ENCODE peak calls at places on chromosomes 4 and X, in ten cellular contexts. G is colonic mucosa, U is lower lobe of right lung, A is astrocyte, E is cardiac muscle cell, V is IMR-90, H is MM.1S, Y is left lung, P is psoas muscle, T is suprapubic skin. L is an unnamed sample.

GRCh38 chr4:8035371-8035780 is 95.7 kb upstream of the AFAP1 start:
- DNase-seq in Y (no peak), P (no peak), G (no peak), T (no peak), U (no peak), H (peak), A (peak), E (no peak), V (peak), L (no peak)

GRCh38 chr4:105909699-105910340 is 14.5 kb downstream of the NPNT start:
- DNase-seq in H (no peak), Y (no peak), G (peak), E (peak), U (no peak), P (no peak), V (peak), T (no peak), A (no peak), L (no peak)

GRCh38 chrX:10741003-10741402 is 120.6 kb upstream of the MID1 start:
- DNase-seq in E (no peak), U (no peak), P (no peak), Y (no peak), V (no peak), H (no peak), T (no peak), G (no peak), A (no peak), L (no peak)

GRCh38 chr4:41819621-41820020 is 71.1 kb upstream of the PHOX2B start:
- DNase-seq in V (no peak), Y (no peak), G (no peak), H (no peak), E (no peak), A (no peak), P (no peak), U (no peak), T (no peak), L (no peak)

GRCh38 chrX:107686792-107687191 is 58.5 kb downstream of the PRPS1 start:
- DNase-seq in E (no peak), V (peak), P (no peak), A (no peak), H (no peak), G (no peak), U (no peak), Y (no peak), T (no peak), L (no peak)

GRCh38 chrX:146481735-146482134 is 327.8 kb upstream of the CXorf51B start:
- DNase-seq in P (no peak), Y (no peak), A (no peak), T (no peak), E (no peak), U (no peak), V (no peak), G (no peak), H (no peak), L (no peak)

GRCh38 chrX:154091678-154092077 is 5.8 kb downstream of the MECP2 start:
- DNase-seq in H (no peak), G (no peak), T (no peak), U (peak), A (no peak), E (peak), Y (no peak), V (no peak), P (no peak), L (no peak)

GRCh38 chrX:20637351-20637750 is 370.6 kb upstream of the RPS6KA3 start:
- DNase-seq in G (no peak), T (no peak), V (no peak), U (no peak), Y (no peak), A (peak), H (no peak), P (no peak), E (no peak), L (no peak)

GRCh38 chrX:43973249-43973672 is at the start of gene NDP:
- DNase-seq in H (no peak), Y (no peak), E (peak), A (no peak), G (no peak), U (no peak), T (no peak), P (no peak), V (no peak), L (no peak)

GRCh38 chr4:155954118-155954503 is 445 bp upstream of the CTSO start:
- DNase-seq in H (peak), P (peak), Y (no peak), E (no peak), U (peak), T (no peak), V (no peak), G (peak), A (no peak), L (no peak)
- H3K4me3 ChIP-seq in H (peak), P (peak), Y (peak), E (peak), U (peak), T (peak), V (peak), G (peak), A (peak), L (peak)

GRCh38 chr4:6268650-6269399 is 825 bp upstream of the WFS1 start:
- DNase-seq in E (no peak), T (no peak), H (no peak), U (peak), A (no peak), G (no peak), V (no peak), Y (no peak), P (no peak), L (no peak)

GRCh38 chr4:6269400-6269650 is 325 bp upstream of the WFS1 start:
- DNase-seq in V (no peak), Y (no peak), T (no peak), A (no peak), E (no peak), P (no peak), G (no peak), H (no peak), U (no peak), L (no peak)

GRCh38 chr4:6271206-6271605 is 1.6 kb downstream of the WFS1 start:
- DNase-seq in G (no peak), T (no peak), H (no peak), Y (no peak), P (no peak), E (no peak), V (no peak), U (no peak), A (no peak), L (no peak)

GRCh38 chr4:6270691-6271121 is 1.1 kb downstream of the WFS1 start:
- DNase-seq in V (peak), A (no peak), E (no peak), P (no peak), U (peak), G (no peak), T (no peak), H (no peak), Y (no peak), L (no peak)

GRCh38 chr4:6269651-6270511 is at the start of gene WFS1:
- DNase-seq in U (peak), P (peak), Y (peak), H (peak), A (peak), V (peak), T (peak), G (peak), E (peak), L (peak)
- H3K27ac ChIP-seq in U (peak), P (peak), Y (peak), H (no peak), A (peak), V (peak), T (peak), G (no peak), E (no peak), L (peak)

DNA sequence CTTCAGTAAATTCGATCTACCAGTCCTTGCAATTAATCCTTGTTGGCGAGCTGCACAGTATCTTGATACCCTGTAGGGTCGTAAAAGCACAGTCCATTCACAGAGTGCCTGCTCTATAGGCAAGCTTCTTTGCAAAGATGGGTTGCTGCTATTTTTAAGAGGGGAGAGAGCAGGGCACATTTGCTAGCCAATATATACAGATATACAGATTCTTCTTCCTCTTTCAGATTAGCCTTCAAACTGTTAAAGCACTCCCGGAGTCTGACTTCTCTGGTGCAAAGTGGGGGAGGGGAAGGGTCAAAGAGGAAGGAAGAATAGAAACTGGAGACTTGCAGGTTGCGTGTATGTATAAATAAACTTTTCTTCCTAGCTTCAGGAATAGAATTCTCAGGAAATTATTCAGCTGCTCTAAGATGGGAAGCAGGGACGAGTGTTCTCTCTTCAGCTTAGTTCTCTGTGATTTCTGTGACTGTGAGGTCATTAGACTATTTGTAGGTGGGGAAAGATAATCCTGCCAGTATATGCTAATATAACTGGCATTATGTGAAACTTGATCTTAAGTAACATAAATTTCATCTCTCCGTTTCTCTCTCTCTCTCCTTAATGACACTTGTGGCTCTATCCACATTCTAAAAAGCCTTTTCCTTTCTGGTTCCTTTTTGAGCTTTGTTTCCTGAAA is at the start of gene CYSLTR1:
- DNase-seq in T (no peak), H (peak), E (peak), A (no peak), U (no peak), Y (no peak), G (no peak), P (no peak), V (no peak), L (no peak)
- H3K4me3 ChIP-seq in T (peak), H (peak), E (no peak), A (no peak), U (peak), Y (peak), G (peak), P (peak), V (no peak), L (no peak)

GRCh38 chr4:112288455-112288854 is 2.8 kb upstream of the TIFA start:
- DNase-seq in E (no peak), P (no peak), Y (no peak), H (peak), U (no peak), V (no peak), A (no peak), T (no peak), G (no peak), L (no peak)
- H3K27ac ChIP-seq in E (no peak), P (no peak), Y (no peak), H (peak), U (no peak), V (no peak), A (no peak), T (no peak), G (peak), L (no peak)